ENCODE peak calls at places on chromosomes 16 and 17, in six cellular contexts. One of them, this sample, is unnamed.

GRCh38 chr17:76270770-76271668 is 5.9 kb downstream of the UBALD2 start:
- DNase-seq in naive thymus-derived CD8-positive, alpha-beta T cell: no peak
- DNase-seq in hypothalamus: no peak
- DNase-seq in HCEC 1CT: no peak
- DNase-seq in stimulated activated CD4-positive, alpha-beta T cell treated with anti-CD3 and anti-CD28 coated beads, Interleukin-15, amount 100 ng/mL, for 1 hour: no peak
- DNase-seq in mesenteric fat pad: no peak
- DNase-seq in this sample: no peak

GRCh38 chr17:8155341-8156173 is 3.4 kb upstream of the PER1 start:
- DNase-seq in HCEC 1CT: no peak
- DNase-seq in stimulated activated CD4-positive, alpha-beta T cell treated with anti-CD3 and anti-CD28 coated beads, Interleukin-15, amount 100 ng/mL, for 1 hour: no peak
- DNase-seq in mesenteric fat pad: no peak
- DNase-seq in hypothalamus: no peak
- DNase-seq in naive thymus-derived CD8-positive, alpha-beta T cell: peak
- DNase-seq in this sample: no peak

GRCh38 chr17:40615295-40615988 is 32.2 kb downstream of the SMARCE1 start:
- DNase-seq in naive thymus-derived CD8-positive, alpha-beta T cell: peak
- DNase-seq in mesenteric fat pad: no peak
- DNase-seq in HCEC 1CT: peak
- DNase-seq in stimulated activated CD4-positive, alpha-beta T cell treated with anti-CD3 and anti-CD28 coated beads, Interleukin-15, amount 100 ng/mL, for 1 hour: peak
- DNase-seq in hypothalamus: no peak
- DNase-seq in this sample: no peak

GRCh38 chr17:46986401-46986800 is 7.3 kb upstream of the RPRML start:
- DNase-seq in HCEC 1CT: no peak
- DNase-seq in naive thymus-derived CD8-positive, alpha-beta T cell: no peak
- DNase-seq in hypothalamus: no peak
- DNase-seq in mesenteric fat pad: no peak
- DNase-seq in stimulated activated CD4-positive, alpha-beta T cell treated with anti-CD3 and anti-CD28 coated beads, Interleukin-15, amount 100 ng/mL, for 1 hour: no peak
- DNase-seq in this sample: no peak

GRCh38 chr16:11501583-11502138 is 85.1 kb downstream of the LITAF start:
- DNase-seq in naive thymus-derived CD8-positive, alpha-beta T cell: no peak
- DNase-seq in stimulated activated CD4-positive, alpha-beta T cell treated with anti-CD3 and anti-CD28 coated beads, Interleukin-15, amount 100 ng/mL, for 1 hour: no peak
- DNase-seq in hypothalamus: no peak
- DNase-seq in HCEC 1CT: no peak
- DNase-seq in mesenteric fat pad: no peak
- DNase-seq in this sample: no peak

GRCh38 chr17:3917391-3917931 is 1.2 kb upstream of the P2RX1 start:
- DNase-seq in mesenteric fat pad: no peak
- DNase-seq in hypothalamus: no peak
- DNase-seq in stimulated activated CD4-positive, alpha-beta T cell treated with anti-CD3 and anti-CD28 coated beads, Interleukin-15, amount 100 ng/mL, for 1 hour: no peak
- DNase-seq in HCEC 1CT: no peak
- DNase-seq in naive thymus-derived CD8-positive, alpha-beta T cell: no peak
- DNase-seq in this sample: no peak

GRCh38 chr17:35084987-35085386 is 21.5 kb upstream of the RFFL start:
- DNase-seq in hypothalamus: no peak
- DNase-seq in naive thymus-derived CD8-positive, alpha-beta T cell: no peak
- DNase-seq in HCEC 1CT: peak
- DNase-seq in stimulated activated CD4-positive, alpha-beta T cell treated with anti-CD3 and anti-CD28 coated beads, Interleukin-15, amount 100 ng/mL, for 1 hour: no peak
- DNase-seq in mesenteric fat pad: no peak
- DNase-seq in this sample: no peak

GRCh38 chr17:4678448-4679026 is 25.4 kb downstream of the PELP1 start:
- DNase-seq in mesenteric fat pad: peak
- DNase-seq in naive thymus-derived CD8-positive, alpha-beta T cell: no peak
- DNase-seq in hypothalamus: no peak
- DNase-seq in HCEC 1CT: peak
- DNase-seq in stimulated activated CD4-positive, alpha-beta T cell treated with anti-CD3 and anti-CD28 coated beads, Interleukin-15, amount 100 ng/mL, for 1 hour: no peak
- DNase-seq in this sample: no peak

GRCh38 chr16:23069844-23070243 is 79.4 kb downstream of the USP31 start:
- DNase-seq in hypothalamus: no peak
- DNase-seq in naive thymus-derived CD8-positive, alpha-beta T cell: no peak
- DNase-seq in mesenteric fat pad: no peak
- DNase-seq in stimulated activated CD4-positive, alpha-beta T cell treated with anti-CD3 and anti-CD28 coated beads, Interleukin-15, amount 100 ng/mL, for 1 hour: no peak
- DNase-seq in HCEC 1CT: no peak
- DNase-seq in this sample: no peak

GRCh38 chr16:87681990-87682570 is 79.8 kb downstream of the JPH3 start:
- DNase-seq in HCEC 1CT: peak
- DNase-seq in hypothalamus: no peak
- DNase-seq in mesenteric fat pad: no peak
- DNase-seq in stimulated activated CD4-positive, alpha-beta T cell treated with anti-CD3 and anti-CD28 coated beads, Interleukin-15, amount 100 ng/mL, for 1 hour: no peak
- DNase-seq in naive thymus-derived CD8-positive, alpha-beta T cell: no peak
- DNase-seq in this sample: no peak

GRCh38 chr17:27379863-27380533 is 76.2 kb upstream of the KSR1 start:
- DNase-seq in mesenteric fat pad: peak
- DNase-seq in hypothalamus: peak
- DNase-seq in stimulated activated CD4-positive, alpha-beta T cell treated with anti-CD3 and anti-CD28 coated beads, Interleukin-15, amount 100 ng/mL, for 1 hour: no peak
- DNase-seq in naive thymus-derived CD8-positive, alpha-beta T cell: no peak
- DNase-seq in HCEC 1CT: peak
- DNase-seq in this sample: peak

GRCh38 chr17:81492202-81492601 is 20.4 kb downstream of the ACTG1 start:
- DNase-seq in stimulated activated CD4-positive, alpha-beta T cell treated with anti-CD3 and anti-CD28 coated beads, Interleukin-15, amount 100 ng/mL, for 1 hour: no peak
- DNase-seq in HCEC 1CT: no peak
- DNase-seq in hypothalamus: no peak
- DNase-seq in naive thymus-derived CD8-positive, alpha-beta T cell: no peak
- DNase-seq in mesenteric fat pad: no peak
- DNase-seq in this sample: no peak

GRCh38 chr16:4648917-4649316 is 24.3 kb downstream of the MGRN1 start:
- DNase-seq in stimulated activated CD4-positive, alpha-beta T cell treated with anti-CD3 and anti-CD28 coated beads, Interleukin-15, amount 100 ng/mL, for 1 hour: no peak
- DNase-seq in mesenteric fat pad: no peak
- DNase-seq in naive thymus-derived CD8-positive, alpha-beta T cell: no peak
- DNase-seq in hypothalamus: no peak
- DNase-seq in HCEC 1CT: no peak
- DNase-seq in this sample: no peak

GRCh38 chr17:61431594-61432311 is 20.5 kb upstream of the TBX4 start:
- DNase-seq in HCEC 1CT: peak
- DNase-seq in naive thymus-derived CD8-positive, alpha-beta T cell: no peak
- DNase-seq in mesenteric fat pad: no peak
- DNase-seq in stimulated activated CD4-positive, alpha-beta T cell treated with anti-CD3 and anti-CD28 coated beads, Interleukin-15, amount 100 ng/mL, for 1 hour: no peak
- DNase-seq in hypothalamus: no peak
- DNase-seq in this sample: no peak

GRCh38 chr17:48012151-48012520 is 25.5 kb downstream of the COPZ2 start:
- DNase-seq in HCEC 1CT: no peak
- DNase-seq in stimulated activated CD4-positive, alpha-beta T cell treated with anti-CD3 and anti-CD28 coated beads, Interleukin-15, amount 100 ng/mL, for 1 hour: peak
- DNase-seq in naive thymus-derived CD8-positive, alpha-beta T cell: peak
- DNase-seq in hypothalamus: no peak
- DNase-seq in mesenteric fat pad: no peak
- DNase-seq in this sample: no peak

GRCh38 chr17:79053251-79053925 is 21.2 kb upstream of the ENGASE start:
- DNase-seq in stimulated activated CD4-positive, alpha-beta T cell treated with anti-CD3 and anti-CD28 coated beads, Interleukin-15, amount 100 ng/mL, for 1 hour: no peak
- DNase-seq in HCEC 1CT: peak
- DNase-seq in naive thymus-derived CD8-positive, alpha-beta T cell: no peak
- DNase-seq in hypothalamus: no peak
- DNase-seq in mesenteric fat pad: peak
- DNase-seq in this sample: peak

GRCh38 chr16:14101415-14101814 is 30.3 kb downstream of the MRTFB start:
- DNase-seq in stimulated activated CD4-positive, alpha-beta T cell treated with anti-CD3 and anti-CD28 coated beads, Interleukin-15, amount 100 ng/mL, for 1 hour: no peak
- DNase-seq in naive thymus-derived CD8-positive, alpha-beta T cell: no peak
- DNase-seq in hypothalamus: no peak
- DNase-seq in HCEC 1CT: no peak
- DNase-seq in mesenteric fat pad: no peak
- DNase-seq in this sample: no peak

GRCh38 chr16:62478903-62479458 is 442.7 kb upstream of the CDH8 start:
- DNase-seq in naive thymus-derived CD8-positive, alpha-beta T cell: no peak
- DNase-seq in HCEC 1CT: no peak
- DNase-seq in mesenteric fat pad: peak
- DNase-seq in stimulated activated CD4-positive, alpha-beta T cell treated with anti-CD3 and anti-CD28 coated beads, Interleukin-15, amount 100 ng/mL, for 1 hour: no peak
- DNase-seq in hypothalamus: no peak
- DNase-seq in this sample: no peak

GRCh38 chr16:66295191-66295590 is 71.3 kb upstream of the CDH5 start:
- DNase-seq in naive thymus-derived CD8-positive, alpha-beta T cell: no peak
- DNase-seq in stimulated activated CD4-positive, alpha-beta T cell treated with anti-CD3 and anti-CD28 coated beads, Interleukin-15, amount 100 ng/mL, for 1 hour: no peak
- DNase-seq in HCEC 1CT: no peak
- DNase-seq in hypothalamus: no peak
- DNase-seq in mesenteric fat pad: peak
- DNase-seq in this sample: no peak

GRCh38 chr17:21061971-21062526 is 19.2 kb upstream of the USP22 start:
- DNase-seq in naive thymus-derived CD8-positive, alpha-beta T cell: no peak
- DNase-seq in HCEC 1CT: no peak
- DNase-seq in stimulated activated CD4-positive, alpha-beta T cell treated with anti-CD3 and anti-CD28 coated beads, Interleukin-15, amount 100 ng/mL, for 1 hour: no peak
- DNase-seq in mesenteric fat pad: no peak
- DNase-seq in hypothalamus: no peak
- DNase-seq in this sample: no peak

This sample was measured in chondrocyte.